ENCODE peak calls at places on chromosomes 4 and X, in six cellular contexts. Q, N, Z, U, H and O are unnamed samples.

GRCh38 chr4:85824166-85824945 is 349.4 kb downstream of the ARHGAP24 start:
- DNase-seq in Q (no peak), N (peak), Z (no peak), U (no peak), H (no peak), O (no peak)

GRCh38 chr4:2338754-2339457 is 77.0 kb upstream of the MXD4 start:
- DNase-seq in Q (no peak), N (no peak), Z (no peak), U (no peak), H (no peak), O (no peak)

GRCh38 chr4:3324093-3324815 is 31.4 kb downstream of the RGS12 start:
- DNase-seq in Q (no peak), N (no peak), Z (no peak), U (no peak), H (no peak), O (no peak)

GRCh38 chr4:188701952-188702351 is 562.7 kb downstream of the TRIML1 start:
- DNase-seq in Q (no peak), N (no peak), Z (no peak), U (no peak), H (no peak), O (no peak)

GRCh38 chrX:1424452-1424851 is 28.3 kb downstream of the ASMTL start:
- DNase-seq in Q (no peak), N (no peak), Z (no peak), U (no peak), H (no peak), O (no peak)

GRCh38 chr4:128606173-128606572 is 203.3 kb upstream of the JADE1 start:
- DNase-seq in Q (no peak), N (peak), Z (no peak), U (peak), H (no peak), O (no peak)

GRCh38 chr4:37463457-37463856 is 218.9 kb downstream of the NWD2 start:
- DNase-seq in Q (no peak), N (no peak), Z (no peak), U (no peak), H (no peak), O (no peak)

GRCh38 chr4:40192286-40193017 is 4.4 kb upstream of the RHOH start:
- DNase-seq in Q (no peak), N (no peak), Z (no peak), U (no peak), H (no peak), O (no peak)

GRCh38 chr4:48635310-48635709 is 144.8 kb downstream of the FRYL start:
- DNase-seq in Q (no peak), N (peak), Z (no peak), U (no peak), H (no peak), O (no peak)

GRCh38 chr4:177097291-177097690 is 212.4 kb upstream of the NEIL3 start:
- DNase-seq in Q (no peak), N (no peak), Z (no peak), U (no peak), H (no peak), O (no peak)

GRCh38 chr4:123299212-123299651 is 97.4 kb upstream of the SPRY1 start:
- DNase-seq in Q (peak), N (peak), Z (no peak), U (no peak), H (peak), O (no peak)

GRCh38 chr4:15159477-15160019 is 157.3 kb downstream of the CPEB2 start:
- DNase-seq in Q (no peak), N (no peak), Z (no peak), U (no peak), H (no peak), O (no peak)
- TF ChIP-seq CTCF in Q (no peak), N (peak), Z (no peak), U (no peak), H (no peak), O (no peak)

GRCh38 chrX:51803833-51804232 is 60.6 kb downstream of the GSPT2 start:
- DNase-seq in Q (no peak), N (no peak), Z (no peak), U (no peak), H (no peak), O (no peak)

GRCh38 chrX:51795136-51795535 is 51.9 kb downstream of the GSPT2 start:
- DNase-seq in Q (no peak), N (no peak), Z (no peak), U (no peak), H (no peak), O (no peak)

GRCh38 chrX:51802917-51803688 is 59.9 kb downstream of the GSPT2 start:
- DNase-seq in Q (no peak), N (peak), Z (peak), U (no peak), H (peak), O (no peak)

DNA sequence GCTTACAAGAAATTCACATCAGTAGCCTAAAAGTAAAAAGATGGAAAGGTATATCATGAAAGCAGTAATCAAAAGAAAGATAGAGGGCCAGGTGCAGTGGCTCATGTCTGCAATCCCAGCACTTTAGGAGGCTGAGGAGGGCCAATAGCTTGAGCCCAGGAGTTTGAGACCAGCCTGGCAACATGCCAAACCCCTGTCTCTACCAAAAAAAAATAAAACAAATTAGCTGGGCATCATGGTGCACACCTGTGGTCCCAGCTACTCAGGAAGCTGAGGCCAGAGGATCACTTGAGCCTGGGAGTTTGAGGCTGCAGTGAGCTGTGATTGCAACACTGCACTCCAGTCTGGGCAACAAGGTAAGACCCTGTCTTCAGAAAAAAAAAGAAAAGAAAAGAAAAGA is 55.5 kb downstream of the GSPT2 start:
- DNase-seq in Q (no peak), N (no peak), Z (no peak), U (no peak), H (no peak), O (no peak)
- TF ChIP-seq CTCF in Q (no peak), N (no peak), Z (no peak), U (no peak), H (no peak), O (no peak)

GRCh38 chrX:71253253-71254091 is 468 bp downstream of the ZMYM3 start:
- DNase-seq in Q (no peak), N (peak), Z (peak), U (peak), H (no peak), O (no peak)
- TF ChIP-seq CTCF in Q (peak), N (peak), Z (peak), U (peak), H (peak), O (peak)

GRCh38 chr4:158209825-158210807 is at the start of gene TMEM144:
- DNase-seq in Q (peak), N (peak), Z (peak), U (peak), H (peak), O (peak)
- TF ChIP-seq CTCF in Q (no peak), N (peak), Z (no peak), U (no peak), H (peak), O (no peak)

GRCh38 chr4:56050584-56050983 is 101.8 kb downstream of the CEP135 start:
- DNase-seq in Q (no peak), N (no peak), Z (no peak), U (no peak), H (no peak), O (no peak)

GRCh38 chr4:56051049-56051709 is 102.4 kb downstream of the CEP135 start:
- DNase-seq in Q (no peak), N (no peak), Z (no peak), U (no peak), H (no peak), O (no peak)

GRCh38 chr4:56051710-56052075 is 102.9 kb downstream of the CEP135 start:
- DNase-seq in Q (no peak), N (no peak), Z (no peak), U (no peak), H (no peak), O (no peak)

GRCh38 chr4:56049428-56050212 is 100.9 kb downstream of the CEP135 start:
- DNase-seq in Q (no peak), N (peak), Z (peak), U (no peak), H (no peak), O (no peak)

GRCh38 chr4:56048621-56049427 is 100.1 kb downstream of the CEP135 start:
- DNase-seq in Q (peak), N (peak), Z (peak), U (no peak), H (no peak), O (no peak)
- TF ChIP-seq CTCF in Q (peak), N (peak), Z (no peak), U (peak), H (peak), O (peak)

GRCh38 chrX:69746051-69746450 is 130.1 kb downstream of the EDA start:
- DNase-seq in Q (no peak), N (no peak), Z (no peak), U (no peak), H (no peak), O (no peak)
- TF ChIP-seq CTCF in Q (no peak), N (no peak), Z (no peak), U (no peak), H (no peak), O (no peak)

GRCh38 chr4:61406677-61407076 is 206.6 kb downstream of the ADGRL3 start:
- DNase-seq in Q (no peak), N (peak), Z (no peak), U (no peak), H (no peak), O (no peak)

GRCh38 chr4:61408861-61409260 is 208.7 kb downstream of the ADGRL3 start:
- DNase-seq in Q (no peak), N (no peak), Z (no peak), U (no peak), H (no peak), O (no peak)

GRCh38 chr4:61408163-61408562 is 208.0 kb downstream of the ADGRL3 start:
- DNase-seq in Q (no peak), N (no peak), Z (no peak), U (no peak), H (no peak), O (no peak)

GRCh38 chr4:61401771-61402170 is 201.6 kb downstream of the ADGRL3 start:
- DNase-seq in Q (no peak), N (no peak), Z (no peak), U (no peak), H (no peak), O (no peak)

GRCh38 chr4:61405307-61405706 is 205.2 kb downstream of the ADGRL3 start:
- DNase-seq in Q (no peak), N (no peak), Z (no peak), U (no peak), H (no peak), O (no peak)
- TF ChIP-seq CTCF in Q (no peak), N (no peak), Z (no peak), U (no peak), H (no peak), O (no peak)

DNA sequence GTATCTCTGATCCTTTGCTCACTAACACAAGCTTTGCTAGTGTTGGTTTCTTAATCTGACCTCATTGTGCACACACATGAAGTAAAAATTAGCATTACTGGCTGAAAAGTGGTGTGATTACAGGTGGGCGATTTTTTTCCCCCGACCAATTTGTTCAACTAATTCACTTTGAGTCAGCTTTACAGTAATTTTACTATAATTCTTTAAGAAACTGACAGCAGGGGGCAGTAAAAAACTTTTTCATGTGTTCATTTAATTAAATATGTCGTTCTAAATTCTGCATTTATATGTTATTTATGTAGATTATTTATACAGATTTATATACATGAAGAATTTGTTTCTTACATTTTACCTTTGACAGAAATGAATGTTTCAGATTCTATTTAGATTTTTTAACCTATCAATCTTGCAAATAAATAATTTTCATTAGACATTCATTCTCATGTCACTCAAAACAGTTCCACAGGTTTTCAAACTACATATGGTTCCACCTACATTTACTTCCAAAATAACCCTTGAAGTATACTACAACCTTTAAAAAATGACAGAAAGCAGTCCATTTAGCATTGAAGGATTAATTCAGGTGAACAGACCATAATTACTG is 17.5 kb downstream of the PALLD start:
- DNase-seq in Q (no peak), N (peak), Z (no peak), U (no peak), H (no peak), O (no peak)
- TF ChIP-seq CTCF in Q (no peak), N (no peak), Z (peak), U (peak), H (peak), O (peak)

GRCh38 chr4:186726150-186726439 is 2.4 kb upstream of the FAT1 start:
- DNase-seq in Q (no peak), N (no peak), Z (no peak), U (no peak), H (no peak), O (no peak)
- TF ChIP-seq CTCF in Q (no peak), N (no peak), Z (no peak), U (no peak), H (no peak), O (peak)